ENCODE peak calls at places on chromosomes 5 and 9, in four cellular contexts. N is astrocyte, T is heart right ventricle, H is tibial nerve. S is an unnamed sample. For H3K4me1, the result is how much of the 10 kb centered on the place peaks cover.

GRCh38 chr9:128828267-128828666 is 1.3 kb downstream of the SPOUT1 start:
- DNase-seq in N (no peak), T (no peak), H (no peak), S (no peak)

GRCh38 chr5:75734913-75735789 is 17.9 kb upstream of the POC5 start:
- DNase-seq in N (no peak), T (peak), H (no peak), S (no peak)

GRCh38 chr9:134493471-134494272 is 147.9 kb upstream of the COL5A1 start:
- DNase-seq in N (no peak), T (no peak), H (peak), S (peak)

GRCh38 chr5:98975223-98975622 is 46.4 kb upstream of the CHD1 start:
- DNase-seq in N (no peak), T (no peak), H (no peak), S (no peak)

GRCh38 chr9:77807295-77807694 is 159.2 kb upstream of the GNA14 start:
- DNase-seq in N (peak), T (no peak), H (no peak), S (no peak)

GRCh38 chr9:93900436-93900819 is 54.7 kb downstream of the BARX1 start:
- DNase-seq in N (no peak), T (no peak), H (no peak), S (peak)

GRCh38 chr9:122941560-122942234 is 877 bp downstream of the RABGAP1 start:
- DNase-seq in N (peak), T (no peak), H (no peak), S (no peak)

GRCh38 chr5:108384741-108385140 is 2.8 kb upstream of the FBXL17 start:
- DNase-seq in N (no peak), T (no peak), H (no peak), S (no peak)

GRCh38 chr5:41510176-41510831 is at the start of gene PLCXD3:
- DNase-seq in N (no peak), T (peak), H (no peak), S (peak)

GRCh38 chr5:163571755-163572154 is 66.3 kb downstream of the MAT2B start:
- DNase-seq in N (peak), T (no peak), H (no peak), S (no peak)

GRCh38 chr9:99753436-99753835 is 68.2 kb upstream of the NR4A3 start:
- DNase-seq in N (peak), T (no peak), H (no peak), S (no peak)

GRCh38 chr5:134086943-134087305 is 27.6 kb upstream of the TCF7 start:
- DNase-seq in N (no peak), T (no peak), H (no peak), S (no peak)

GRCh38 chr5:128015478-128015877 is 68.1 kb upstream of the SLC12A2 start:
- DNase-seq in N (no peak), T (no peak), H (no peak), S (no peak)
- H3K27ac ChIP-seq in N (no peak), T (no peak), H (no peak), S (no peak)

GRCh38 chr5:14414007-14414406 is 167.6 kb upstream of the OTULINL start:
- DNase-seq in N (no peak), T (no peak), H (no peak), S (no peak)
- H3K4me1 ChIP-seq in N (half or more), T (under half), H (under half), S (under half)

GRCh38 chr5:91119941-91120850 is 262.9 kb downstream of the ARRDC3 start:
- DNase-seq in N (no peak), T (no peak), H (no peak), S (peak)

GRCh38 chr5:91123896-91124295 is 259.2 kb downstream of the ARRDC3 start:
- DNase-seq in N (no peak), T (no peak), H (no peak), S (no peak)

GRCh38 chr5:91121347-91121993 is 261.6 kb downstream of the ARRDC3 start:
- DNase-seq in N (no peak), T (no peak), H (no peak), S (no peak)

GRCh38 chr5:91123291-91123690 is 259.8 kb downstream of the ARRDC3 start:
- DNase-seq in N (no peak), T (no peak), H (no peak), S (no peak)

GRCh38 chr5:91122663-91123062 is 260.5 kb downstream of the ARRDC3 start:
- DNase-seq in N (no peak), T (no peak), H (no peak), S (no peak)
- H3K27ac ChIP-seq in N (no peak), T (peak), H (peak), S (peak)

DNA sequence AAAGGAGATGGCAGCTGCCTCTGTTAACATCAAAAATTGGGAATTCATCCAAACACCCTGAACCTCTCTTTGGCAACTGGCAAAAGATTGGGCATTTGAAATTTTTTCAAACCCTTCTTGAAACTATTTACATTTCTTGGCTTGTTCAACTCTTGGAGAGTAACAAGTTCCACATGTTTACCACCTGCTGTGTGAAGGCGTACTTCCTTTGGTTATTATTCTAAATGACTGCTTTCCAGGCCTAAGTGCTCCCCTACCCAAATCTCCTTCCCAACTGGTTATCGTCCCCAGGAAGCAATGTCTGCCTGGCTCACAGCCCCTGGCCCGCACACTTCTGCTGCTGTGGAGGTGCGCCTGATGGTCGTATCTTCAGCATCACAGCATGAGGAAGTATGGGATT is 422.7 kb downstream of the DMAC1 start:
- DNase-seq in N (no peak), T (no peak), H (no peak), S (no peak)
- H3K4me1 ChIP-seq in N (under half), T (under half), H (under half), S (under half)

GRCh38 chr9:36319183-36319582 is 60.9 kb upstream of the GNE start:
- DNase-seq in N (no peak), T (no peak), H (no peak), S (no peak)

GRCh38 chr9:36320457-36320856 is 62.2 kb upstream of the GNE start:
- DNase-seq in N (no peak), T (no peak), H (no peak), S (no peak)

GRCh38 chr9:36317766-36318165 is 59.5 kb upstream of the GNE start:
- DNase-seq in N (no peak), T (no peak), H (no peak), S (no peak)

GRCh38 chr9:36318212-36318802 is 60.1 kb upstream of the GNE start:
- DNase-seq in N (no peak), T (no peak), H (no peak), S (no peak)

GRCh38 chr9:36319806-36320205 is 61.6 kb upstream of the GNE start:
- DNase-seq in N (no peak), T (no peak), H (no peak), S (no peak)
- H3K27ac ChIP-seq in N (no peak), T (no peak), H (no peak), S (no peak)

GRCh38 chr9:91160599-91161464 is 200.9 kb downstream of the AUH start:
- DNase-seq in N (no peak), T (no peak), H (no peak), S (no peak)

GRCh38 chr9:91159664-91160121 is 202.0 kb downstream of the AUH start:
- DNase-seq in N (no peak), T (peak), H (peak), S (no peak)

GRCh38 chr9:91160181-91160580 is 201.5 kb downstream of the AUH start:
- DNase-seq in N (no peak), T (no peak), H (no peak), S (no peak)

GRCh38 chr9:91157891-91158660 is 203.6 kb downstream of the AUH start:
- DNase-seq in N (no peak), T (no peak), H (no peak), S (no peak)

GRCh38 chr9:91158946-91159345 is 202.8 kb downstream of the AUH start:
- DNase-seq in N (no peak), T (no peak), H (no peak), S (no peak)
- H3K4me1 ChIP-seq in N (under half), T (under half), H (under half), S (under half)

DNA sequence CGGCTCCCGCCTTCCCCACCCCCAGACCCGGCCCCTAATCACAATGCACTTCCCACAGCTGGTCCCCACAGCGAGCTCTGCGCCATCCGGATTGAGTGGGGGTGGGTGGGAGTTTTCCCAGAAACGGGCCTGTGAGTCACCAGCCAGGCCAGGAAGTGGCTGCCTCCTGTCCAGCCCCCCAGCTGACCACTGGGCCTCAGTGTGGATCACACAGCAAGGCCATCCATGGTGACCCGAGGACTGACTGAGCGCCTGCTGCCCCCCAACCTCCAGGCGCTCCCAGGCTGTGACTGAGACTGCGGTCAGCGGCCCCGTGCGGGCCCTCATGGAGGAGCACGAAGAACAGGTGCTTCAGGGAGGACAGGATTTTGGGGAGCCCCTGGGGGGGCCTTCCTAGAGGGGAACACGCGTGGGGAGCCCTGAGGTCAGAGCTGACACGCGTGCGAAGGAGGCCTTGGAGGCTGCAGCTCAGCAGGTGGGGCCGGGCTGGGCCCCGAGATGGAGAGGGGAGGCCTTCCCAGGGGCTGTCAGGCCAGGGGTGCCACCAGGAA is 48.3 kb upstream of the EGFL7 start:
- DNase-seq in N (peak), T (peak), H (no peak), S (no peak)
- H3K27ac ChIP-seq in N (no peak), T (peak), H (peak), S (no peak)

DNA sequence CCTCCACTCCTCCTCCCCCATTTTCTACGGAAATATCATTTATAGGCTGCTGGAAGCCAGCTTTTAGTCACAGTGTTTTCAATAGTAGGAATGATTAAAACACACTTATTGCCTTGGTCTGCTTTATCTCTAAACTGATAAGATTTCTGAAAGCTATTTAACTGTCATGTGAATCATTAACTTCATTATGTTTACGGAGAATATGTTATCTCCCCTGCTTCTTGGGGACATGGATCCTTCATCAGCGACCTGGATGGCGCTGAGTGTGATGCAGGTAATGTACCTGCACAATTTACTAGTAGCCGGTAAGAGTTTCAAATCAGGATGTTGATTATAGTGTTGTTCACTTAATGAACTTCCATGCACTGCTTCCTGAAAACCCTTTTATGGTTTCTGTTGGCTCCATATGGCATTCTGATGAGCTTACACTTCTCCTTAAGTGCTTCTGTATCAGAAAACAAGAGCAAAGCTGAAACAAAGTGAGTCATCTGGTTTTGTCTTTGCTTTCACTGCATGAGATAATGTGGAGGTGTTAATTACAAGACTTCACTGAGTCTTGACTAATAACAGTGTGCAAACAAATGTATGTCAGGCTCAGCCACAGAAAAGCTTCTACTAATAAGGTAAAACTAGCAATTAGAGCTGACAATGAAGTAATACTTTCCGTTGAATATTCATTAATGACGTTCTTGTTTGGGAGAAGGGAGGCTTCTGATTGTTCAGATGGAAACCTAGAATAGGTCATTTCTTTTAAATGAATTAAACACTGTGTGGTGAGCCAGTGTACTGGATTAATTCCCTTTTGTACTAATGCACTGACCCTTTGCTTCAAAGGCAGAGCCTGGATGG is 162.4 kb upstream of the ZNF608 start:
- DNase-seq in N (peak), T (no peak), H (no peak), S (no peak)
- H3K4me1 ChIP-seq in N (under half), T (under half), H (under half), S (half or more)

GRCh38 chr9:113600871-113601545 is 137.5 kb downstream of the RGS3 start:
- DNase-seq in N (no peak), T (no peak), H (no peak), S (no peak)

GRCh38 chr9:113600477-113600851 is 136.9 kb downstream of the RGS3 start:
- DNase-seq in N (no peak), T (no peak), H (no peak), S (peak)

GRCh38 chr9:113598451-113598850 is 134.9 kb downstream of the RGS3 start:
- DNase-seq in N (no peak), T (no peak), H (no peak), S (no peak)

GRCh38 chr9:113598883-113599282 is 135.4 kb downstream of the RGS3 start:
- DNase-seq in N (no peak), T (no peak), H (no peak), S (no peak)

DNA sequence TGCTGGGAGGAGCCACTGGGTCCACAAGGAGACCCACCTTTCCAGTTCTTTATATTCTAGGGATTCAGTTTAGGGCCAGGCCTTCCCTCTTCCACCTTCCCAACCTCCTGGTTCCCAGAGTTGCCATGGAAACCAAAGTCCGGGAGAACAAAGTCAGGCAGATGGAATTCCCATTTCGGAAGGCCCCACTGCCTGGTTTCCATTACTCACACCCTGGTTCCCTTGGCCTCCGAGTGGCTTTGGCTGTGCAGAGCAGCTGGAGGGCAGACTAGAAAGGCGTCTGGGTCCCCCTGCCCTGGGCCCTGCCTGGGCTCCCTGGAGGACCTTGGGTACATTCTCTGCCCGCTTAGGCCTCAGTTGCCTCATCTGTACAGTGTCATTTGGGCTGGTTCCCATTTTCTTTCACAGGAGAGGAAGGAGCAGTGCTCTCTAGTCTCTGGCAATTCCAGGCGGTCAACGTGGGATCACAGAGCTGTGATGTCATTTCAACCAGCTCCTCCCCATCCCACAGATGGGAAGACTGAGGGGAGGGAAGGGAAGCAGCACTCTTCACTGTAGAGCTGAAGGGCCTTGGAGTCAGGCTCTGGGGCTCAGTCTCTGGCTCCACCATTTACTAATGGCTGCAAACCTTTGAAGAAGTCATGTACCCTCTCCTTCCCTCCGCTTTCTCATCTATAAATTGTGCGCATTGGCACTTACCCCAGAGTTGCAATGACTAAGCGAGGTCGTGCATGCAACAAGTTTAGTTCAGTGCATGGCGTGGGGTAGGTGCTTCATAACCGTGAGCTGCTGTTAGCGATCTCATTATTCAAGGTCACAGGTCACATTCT is 136.3 kb downstream of the RGS3 start:
- DNase-seq in N (peak), T (peak), H (no peak), S (no peak)
- H3K27ac ChIP-seq in N (peak), T (peak), H (no peak), S (peak)